ENCODE peak calls at places on chromosomes 12 and 14, in ten cellular contexts. N is astrocyte of the spinal cord, Y is mammary epithelial cell, W is A549, L is IMR-90, I is heart right ventricle, F is MM.1S, U is AG10803, S is fibroblast of mammary gland, D is stomach. H is an unnamed sample.

GRCh38 chr12:110995016-110995415 is 74.6 kb upstream of the MYL2 start:
- DNase-seq in N (no peak), Y (no peak), W (no peak), L (no peak), I (peak; percentile 63), F (no peak), U (no peak), S (no peak), D (no peak), H (no peak)

GRCh38 chr12:95473440-95473946 is 459 bp upstream of the METAP2 start:
- DNase-seq in N (no peak), Y (peak; percentile 56), W (peak; percentile 54), L (peak; percentile 41), I (peak; percentile 59), F (peak; percentile 39), U (peak; percentile 35), S (peak; percentile 55), D (peak; percentile 36), H (peak; percentile 38)

GRCh38 chr12:105270671-105271255 is 34.8 kb upstream of the APPL2 start:
- DNase-seq in N (no peak), Y (no peak), W (no peak), L (no peak), I (no peak), F (no peak), U (no peak), S (no peak), D (no peak), H (no peak)

GRCh38 chr12:51318846-51319570 is 5.0 kb downstream of the BIN2 start:
- DNase-seq in N (no peak), Y (no peak), W (no peak), L (no peak), I (no peak), F (peak; percentile 83), U (no peak), S (no peak), D (no peak), H (no peak)

GRCh38 chr12:116426391-116427136 is 132.6 kb upstream of the MAP1LC3B2 start:
- DNase-seq in N (peak; percentile 96), Y (peak; percentile 91), W (peak; percentile 98), L (peak; percentile 98), I (peak; percentile 23), F (no peak), U (peak; percentile 98), S (peak; percentile 98), D (no peak), H (peak; percentile 98)

GRCh38 chr14:69948311-69948710 is 69.1 kb downstream of the SMOC1 start:
- DNase-seq in N (no peak), Y (no peak), W (no peak), L (no peak), I (no peak), F (no peak), U (no peak), S (no peak), D (no peak), H (no peak)

GRCh38 chr14:68135566-68135965 is 316.0 kb downstream of the RAD51B start:
- DNase-seq in N (peak; percentile 38), Y (no peak), W (no peak), L (peak; percentile 43), I (no peak), F (no peak), U (peak; percentile 81), S (no peak), D (no peak), H (no peak)

GRCh38 chr12:97456792-97457191 is 5.8 kb upstream of the RMST start:
- DNase-seq in N (no peak), Y (no peak), W (no peak), L (no peak), I (no peak), F (no peak), U (no peak), S (no peak), D (no peak), H (no peak)

GRCh38 chr12:79776111-79776510 is 85.3 kb upstream of the PAWR start:
- DNase-seq in N (peak; percentile 55), Y (peak; percentile 52), W (no peak), L (peak; percentile 68), I (no peak), F (no peak), U (peak; percentile 50), S (peak; percentile 64), D (no peak), H (peak; percentile 71)

DNA sequence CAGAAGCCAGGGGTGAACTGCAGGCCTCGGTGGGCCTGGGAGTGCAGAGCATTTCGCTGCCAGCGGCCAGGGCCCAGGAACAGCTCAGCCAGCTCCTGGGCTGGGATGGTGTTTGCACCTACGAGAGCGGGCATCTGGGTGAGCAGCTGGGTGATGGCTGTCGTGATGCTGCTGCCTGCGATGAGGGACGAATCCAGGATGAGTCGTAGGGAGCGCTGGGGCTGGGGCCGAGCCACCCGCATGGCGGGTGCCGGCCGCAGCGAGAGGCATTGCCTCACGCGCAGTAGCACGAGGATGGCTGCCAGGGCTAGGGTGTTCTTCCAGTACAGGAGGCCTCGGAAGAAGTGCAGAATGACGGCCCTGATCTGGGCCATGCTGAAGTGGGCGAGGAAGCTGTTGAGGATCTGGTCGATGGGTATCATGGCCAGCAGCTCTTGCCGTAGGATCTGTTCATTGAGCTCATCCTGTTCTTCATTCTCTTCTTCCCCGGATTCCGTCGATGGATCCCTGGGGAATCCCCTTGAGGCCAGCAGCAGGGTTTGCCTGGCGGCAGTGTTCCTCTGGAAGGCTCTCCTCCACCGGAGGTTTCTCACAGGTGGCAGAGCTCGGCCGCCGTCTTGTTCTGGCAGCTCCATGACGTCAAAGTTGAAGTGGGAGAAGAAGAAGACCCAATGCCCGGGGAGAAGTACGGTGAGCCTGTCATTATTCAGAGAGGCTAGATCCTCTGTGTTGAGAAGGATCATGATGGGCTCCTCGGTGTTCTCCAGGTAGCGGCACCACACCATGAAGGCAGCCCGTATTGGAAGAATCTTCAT is 22.1 kb downstream of the RTL1 start:
- DNase-seq in N (no peak), Y (no peak), W (no peak), L (no peak), I (no peak), F (no peak), U (no peak), S (no peak), D (no peak), H (no peak)
- TF ChIP-seq CTCF in N (no peak), Y (no peak), W (no peak), L (no peak), I (no peak), F (no peak), U (no peak), S (no peak), D (no peak), H (no peak)

DNA sequence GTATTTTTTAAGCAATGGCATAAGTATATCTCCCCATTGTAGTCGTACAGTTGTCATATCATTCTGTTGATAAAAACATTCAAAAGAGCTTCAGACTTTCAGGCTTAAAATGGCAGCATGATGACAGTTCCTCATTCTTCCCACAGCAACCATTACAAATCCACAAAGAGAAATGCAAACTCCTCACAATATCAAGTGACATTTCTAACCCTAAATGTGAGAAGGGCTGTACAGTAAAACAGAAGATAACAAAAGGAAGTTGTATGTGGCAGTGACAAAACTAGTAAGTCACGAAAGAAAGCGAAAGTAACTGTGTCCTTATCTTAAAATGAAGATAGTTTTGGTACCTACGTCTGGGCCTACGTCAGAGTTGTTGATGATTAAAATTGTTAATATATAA is 46.7 kb downstream of the GXYLT1 start:
- DNase-seq in N (no peak), Y (no peak), W (no peak), L (no peak), I (no peak), F (peak; percentile 30), U (no peak), S (no peak), D (no peak), H (peak; percentile 47)
- H3K4me3 ChIP-seq in N (no peak overlapping the region), Y (no peak overlapping the region), W (no peak overlapping the region), L (no peak overlapping the region), I (no peak overlapping the region), F (no peak overlapping the region), U (no peak overlapping the region), S (no peak overlapping the region), D (no peak overlapping the region), H (peak overlapping the region; percentile 45)

GRCh38 chr14:54566410-54567223 is at the start of gene SAMD4A:
- DNase-seq in N (peak; percentile 92), Y (peak; percentile 83), W (peak; percentile 88), L (peak; percentile 86), I (peak; percentile 82), F (peak; percentile 76), U (peak; percentile 89), S (peak; percentile 84), D (peak; percentile 67), H (peak; percentile 90)
- TF ChIP-seq CTCF in N (peak; percentile 53), Y (peak; percentile 14), W (peak; percentile 33), L (peak; percentile 25), I (peak; percentile 60), F (peak; percentile 14), U (peak; percentile 44), S (peak; percentile 38), D (peak; percentile 23), H (peak; percentile 35)

GRCh38 chr14:31568151-31568550 is 6.9 kb downstream of the NUBPL start:
- DNase-seq in N (peak; percentile 12), Y (no peak), W (no peak), L (peak; percentile 70), I (no peak), F (no peak), U (peak; percentile 50), S (peak; percentile 58), D (no peak), H (peak; percentile 61)

GRCh38 chr14:31566456-31566855 is 5.3 kb downstream of the NUBPL start:
- DNase-seq in N (no peak), Y (no peak), W (no peak), L (no peak), I (no peak), F (no peak), U (peak; percentile 57), S (no peak), D (no peak), H (no peak)

GRCh38 chr14:31564194-31564593 is 3.0 kb downstream of the NUBPL start:
- DNase-seq in N (no peak), Y (no peak), W (no peak), L (no peak), I (no peak), F (no peak), U (no peak), S (no peak), D (no peak), H (no peak)

GRCh38 chr14:31568671-31569070 is 7.5 kb downstream of the NUBPL start:
- DNase-seq in N (peak; percentile 5), Y (no peak), W (no peak), L (peak; percentile 61), I (no peak), F (no peak), U (peak; percentile 57), S (peak; percentile 70), D (no peak), H (peak; percentile 80)

GRCh38 chr14:31567651-31568050 is 6.4 kb downstream of the NUBPL start:
- DNase-seq in N (no peak), Y (no peak), W (no peak), L (peak; percentile 7), I (no peak), F (no peak), U (no peak), S (no peak), D (no peak), H (no peak)
- H3K4me3 ChIP-seq in N (no peak overlapping the region), Y (no peak overlapping the region), W (no peak overlapping the region), L (no peak overlapping the region), I (no peak overlapping the region), F (no peak overlapping the region), U (no peak overlapping the region), S (no peak overlapping the region), D (no peak overlapping the region), H (no peak overlapping the region)

H was measured in fibroblast of pulmonary artery.